ENCODE peak calls at places on chromosomes 7 and 10, in four cellular contexts. One of them, this sample, is unnamed.
A peak's percentile ranks its signal among the peaks of the same experiment; 100 is the strongest.

GRCh38 chr7:151435971-151436370 is 4.0 kb downstream of the CRYGN start:
- DNase-seq in nephron progenitor cell: no peak
- DNase-seq in uterus: no peak
- DNase-seq in AG04450: no peak
- DNase-seq in this sample: no peak

GRCh38 chr7:29265208-29265923 is 70.8 kb downstream of the CHN2 start:
- DNase-seq in AG04450: no peak
- DNase-seq in uterus: no peak
- DNase-seq in nephron progenitor cell: no peak
- DNase-seq in this sample: no peak

GRCh38 chr10:22629126-22629525 is 85.3 kb downstream of the PIP4K2A start:
- DNase-seq in uterus: no peak
- DNase-seq in nephron progenitor cell: no peak
- DNase-seq in AG04450: no peak
- DNase-seq in this sample: no peak

GRCh38 chr7:156795415-156795814 is 97.6 kb downstream of the LMBR1 start:
- DNase-seq in nephron progenitor cell: no peak
- DNase-seq in AG04450: no peak
- DNase-seq in uterus: no peak
- DNase-seq in this sample: no peak

GRCh38 chr10:124665980-124666379 is 78.2 kb downstream of the FAM53B start:
- DNase-seq in uterus: no peak
- DNase-seq in AG04450: no peak
- DNase-seq in nephron progenitor cell: no peak
- DNase-seq in this sample: peak; percentile 63

GRCh38 chr10:34190594-34190993 is 624.5 kb downstream of the PARD3 start:
- DNase-seq in uterus: no peak
- DNase-seq in nephron progenitor cell: peak; percentile 21
- DNase-seq in AG04450: no peak
- DNase-seq in this sample: no peak

GRCh38 chr7:760006-760405 is 32.9 kb upstream of the PRKAR1B start:
- DNase-seq in AG04450: no peak
- DNase-seq in nephron progenitor cell: no peak
- DNase-seq in uterus: no peak
- DNase-seq in this sample: no peak

GRCh38 chr10:1064172-1064571 is 8.0 kb downstream of the WDR37 start:
- DNase-seq in AG04450: no peak
- DNase-seq in uterus: no peak
- DNase-seq in nephron progenitor cell: no peak
- DNase-seq in this sample: no peak

GRCh38 chr10:109275970-109276369 is 647.3 kb downstream of the XPNPEP1 start:
- DNase-seq in nephron progenitor cell: no peak
- DNase-seq in AG04450: no peak
- DNase-seq in uterus: no peak
- DNase-seq in this sample: no peak

GRCh38 chr10:100802607-100803006 is 57.2 kb downstream of the PAX2 start:
- DNase-seq in AG04450: no peak
- DNase-seq in nephron progenitor cell: no peak
- DNase-seq in uterus: no peak
- DNase-seq in this sample: no peak

GRCh38 chr7:54888067-54888735 is 129.2 kb upstream of the SEC61G start:
- DNase-seq in AG04450: no peak
- DNase-seq in uterus: no peak
- DNase-seq in nephron progenitor cell: peak; percentile 52
- DNase-seq in this sample: peak; percentile 64

GRCh38 chr10:34797155-34797554 is 17.9 kb downstream of the PARD3 start:
- DNase-seq in AG04450: no peak
- DNase-seq in nephron progenitor cell: no peak
- DNase-seq in uterus: no peak
- DNase-seq in this sample: no peak

GRCh38 chr10:52644678-52645434 is 127.7 kb downstream of the MBL2 start:
- DNase-seq in uterus: no peak
- DNase-seq in nephron progenitor cell: peak; percentile 37
- DNase-seq in AG04450: no peak
- DNase-seq in this sample: peak; percentile 33

GRCh38 chr7:115850774-115851173 is 179.8 kb downstream of the TFEC start:
- DNase-seq in AG04450: no peak
- DNase-seq in uterus: no peak
- DNase-seq in nephron progenitor cell: no peak
- DNase-seq in this sample: no peak

DNA sequence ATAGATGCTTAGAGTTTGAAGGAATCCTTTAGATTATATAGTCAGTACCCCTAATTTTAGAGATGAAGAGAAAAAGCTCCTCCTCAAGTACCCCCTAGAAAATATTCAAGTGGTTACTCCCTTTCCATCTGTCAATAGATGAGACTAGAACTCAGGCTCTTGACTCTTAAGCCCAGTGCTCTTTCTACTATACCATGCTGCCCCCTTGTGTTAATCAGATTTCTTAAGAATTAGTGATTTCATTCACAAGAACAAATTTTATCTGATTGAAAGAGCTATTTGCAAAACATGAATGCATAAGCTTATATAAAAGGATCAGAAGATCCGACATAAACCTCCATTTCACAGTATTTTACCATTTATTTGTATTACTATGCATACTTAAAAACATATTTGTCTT is 179.3 kb downstream of the TFEC start:
- DNase-seq in uterus: no peak
- DNase-seq in AG04450: peak; percentile 30
- DNase-seq in nephron progenitor cell: no peak
- DNase-seq in this sample: no peak
- TF ChIP-seq CTCF in uterus: no peak
- TF ChIP-seq CTCF in AG04450: peak; percentile 53
- TF ChIP-seq CTCF in nephron progenitor cell: peak; percentile 52
- TF ChIP-seq CTCF in this sample: no peak

DNA sequence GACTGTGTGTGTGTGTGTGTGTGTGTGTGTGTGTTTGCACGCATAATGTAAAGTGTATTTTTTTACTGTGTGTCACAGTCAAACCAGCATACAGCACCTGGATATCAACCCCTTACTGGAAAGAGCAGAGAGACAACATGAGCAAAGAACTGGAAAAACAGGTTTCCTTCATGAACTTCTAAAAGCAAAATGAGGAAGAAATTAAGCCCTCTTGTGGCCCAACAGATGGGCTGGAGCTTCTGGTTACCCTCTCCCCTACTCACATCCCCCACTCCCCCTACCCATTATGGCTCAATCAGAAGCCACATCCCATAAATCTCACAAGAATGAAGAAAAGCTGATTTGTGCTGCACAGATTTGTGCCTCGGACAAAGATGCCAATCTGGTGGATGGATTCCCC is 36.2 kb downstream of the PDE1C start:
- DNase-seq in AG04450: no peak
- DNase-seq in nephron progenitor cell: no peak
- DNase-seq in uterus: no peak
- DNase-seq in this sample: no peak
- TF ChIP-seq CTCF in AG04450: no peak
- TF ChIP-seq CTCF in nephron progenitor cell: no peak
- TF ChIP-seq CTCF in uterus: no peak
- TF ChIP-seq CTCF in this sample: no peak

GRCh38 chr7:122143751-122144711 is at the start of gene AASS:
- DNase-seq in nephron progenitor cell: peak; percentile 96
- DNase-seq in AG04450: peak; percentile 76
- DNase-seq in uterus: peak; percentile 99
- DNase-seq in this sample: peak; percentile 97
- TF ChIP-seq CTCF in nephron progenitor cell: no peak
- TF ChIP-seq CTCF in AG04450: no peak
- TF ChIP-seq CTCF in uterus: peak; percentile 3
- TF ChIP-seq CTCF in this sample: no peak

DNA sequence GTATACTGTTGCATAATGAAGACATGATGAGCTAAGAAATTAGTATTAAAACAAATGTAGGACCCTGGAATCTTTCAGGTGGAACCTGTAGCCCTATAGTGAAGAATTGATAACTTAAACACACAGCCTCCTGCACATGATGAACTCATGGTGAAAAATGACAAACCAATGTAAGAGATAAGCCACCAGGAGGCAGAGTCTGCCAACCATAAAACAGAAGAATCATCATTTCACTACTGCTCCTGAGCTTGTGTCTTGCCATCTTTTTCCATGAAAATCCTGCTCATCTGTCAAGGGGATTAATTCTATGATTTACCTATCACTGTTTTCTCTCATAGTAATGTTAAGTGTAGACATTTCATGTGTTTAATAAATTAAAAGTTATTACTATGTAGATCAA is 363.9 kb downstream of the MALRD1 start:
- DNase-seq in AG04450: peak; percentile 10
- DNase-seq in nephron progenitor cell: peak; percentile 8
- DNase-seq in uterus: no peak
- DNase-seq in this sample: peak; percentile 27
- TF ChIP-seq CTCF in AG04450: peak; percentile 65
- TF ChIP-seq CTCF in nephron progenitor cell: peak; percentile 56
- TF ChIP-seq CTCF in uterus: peak; percentile 39
- TF ChIP-seq CTCF in this sample: peak; percentile 61